ENCODE peak calls at places on chromosomes 3 and 15, in seven cellular contexts. Z is stimulated activated CD8-positive, alpha-beta memory T cell treated with anti-CD3 and anti-CD28 coated beads, Interleukin-4, amount 100 ng/mL, for 24 hours; N is RPMI8226; D is SK-N-MC; B is memory B cell; V is CD8-positive, alpha-beta memory T cell; P is adrenal gland. K is an unnamed sample.

GRCh38 chr15:40766194-40766830 is 2.4 kb downstream of the GCHFR start:
- DNase-seq in Z (no peak), N (no peak), D (no peak), B (no peak), V (no peak), P (no peak), K (no peak)

GRCh38 chr3:152193673-152194267 is 75.0 kb upstream of the MBNL1 start:
- DNase-seq in Z (no peak), N (peak; percentile 75), D (no peak), B (no peak), V (peak; percentile 61), P (no peak), K (no peak)

GRCh38 chr3:186742618-186743335 is 25.6 kb downstream of the KNG1 start:
- DNase-seq in Z (no peak), N (no peak), D (no peak), B (no peak), V (no peak), P (no peak), K (no peak)

GRCh38 chr3:85483986-85484385 is 525.2 kb downstream of the CADM2 start:
- DNase-seq in Z (no peak), N (no peak), D (peak; percentile 76), B (no peak), V (no peak), P (no peak), K (no peak)

GRCh38 chr15:100042558-100042957 is 299.2 kb downstream of the ADAMTS17 start:
- DNase-seq in Z (no peak), N (no peak), D (no peak), B (no peak), V (no peak), P (peak; percentile 61), K (no peak)

GRCh38 chr15:92733934-92734521 is 78.5 kb upstream of the FAM174B start:
- DNase-seq in Z (no peak), N (no peak), D (no peak), B (no peak), V (no peak), P (peak; percentile 76), K (peak; percentile 25)

GRCh38 chr3:148330486-148330885 is 367.2 kb upstream of the AGTR1 start:
- DNase-seq in Z (no peak), N (no peak), D (no peak), B (no peak), V (no peak), P (no peak), K (no peak)

GRCh38 chr3:107884028-107884427 is 206.8 kb downstream of the CD47 start:
- DNase-seq in Z (no peak), N (no peak), D (no peak), B (no peak), V (no peak), P (no peak), K (no peak)

GRCh38 chr3:114745322-114746240 is 401.5 kb downstream of the ZBTB20 start:
- DNase-seq in Z (no peak), N (no peak), D (no peak), B (no peak), V (no peak), P (no peak), K (no peak)

GRCh38 chr3:183967693-183968092 is 50.0 kb downstream of the ABCC5 start:
- DNase-seq in Z (no peak), N (no peak), D (no peak), B (no peak), V (no peak), P (no peak), K (no peak)

GRCh38 chr3:129616291-129616690 is 9.8 kb upstream of the PLXND1 start:
- DNase-seq in Z (no peak), N (no peak), D (no peak), B (no peak), V (no peak), P (no peak), K (no peak)

GRCh38 chr15:69853572-69853971 is 244.1 kb downstream of the TLE3 start:
- DNase-seq in Z (no peak), N (no peak), D (no peak), B (no peak), V (no peak), P (no peak), K (no peak)

GRCh38 chr15:62795171-62795570 is 247.4 kb upstream of the TPM1 start:
- DNase-seq in Z (no peak), N (no peak), D (no peak), B (no peak), V (no peak), P (no peak), K (no peak)

GRCh38 chr3:111864821-111865656 is 6.0 kb downstream of the PHLDB2 start:
- DNase-seq in Z (no peak), N (no peak), D (no peak), B (no peak), V (no peak), P (no peak), K (peak; percentile 24)

GRCh38 chr3:100602506-100603444 is 6.6 kb upstream of the ADGRG7 start:
- DNase-seq in Z (no peak), N (no peak), D (no peak), B (no peak), V (no peak), P (no peak), K (no peak)

GRCh38 chr3:118942651-118943050 is 92.0 kb downstream of the IGSF11 start:
- DNase-seq in Z (no peak), N (no peak), D (no peak), B (no peak), V (no peak), P (no peak), K (no peak)

GRCh38 chr15:29424118-29424517 is 154.5 kb upstream of the NSMCE3 start:
- DNase-seq in Z (no peak), N (no peak), D (no peak), B (no peak), V (no peak), P (no peak), K (no peak)

GRCh38 chr15:98649996-98650870 is 1.9 kb downstream of the IGF1R start:
- DNase-seq in Z (no peak), N (peak; percentile 17), D (no peak), B (peak; percentile 32), V (peak; percentile 69), P (peak; percentile 73), K (peak; percentile 41)

GRCh38 chr15:90114451-90114901 is 12.2 kb upstream of the IDH2 start:
- DNase-seq in Z (no peak), N (no peak), D (no peak), B (no peak), V (no peak), P (no peak), K (no peak)

GRCh38 chr15:23690450-23690852 is 3.3 kb upstream of the NDN start:
- DNase-seq in Z (no peak), N (no peak), D (peak; percentile 34), B (no peak), V (no peak), P (peak; percentile 88), K (peak; percentile 87)

K was measured in uterus.